ENCODE peak calls at places on chromosomes 7 and 10, in eight cellular contexts. K is SK-N-SH, E is AG10803, A is dorsolateral prefrontal cortex, I is AG09309, V is mammary epithelial cell, D is OCI-LY7, S is A673. H is an unnamed sample.

GRCh38 chr7:44292876-44293560 is 32.4 kb downstream of the CAMK2B start:
- DNase-seq in I (no peak), D (no peak), V (no peak), K (no peak), E (no peak), S (no peak), A (peak), H (no peak)

GRCh38 chr7:100983451-100984187 is 14.3 kb downstream of the MUC12 start:
- DNase-seq in D (no peak), I (peak), K (no peak), A (no peak), E (peak), S (no peak), V (peak), H (peak)

GRCh38 chr7:66894463-66895080 is 26.5 kb upstream of the TMEM248 start:
- DNase-seq in V (peak), A (no peak), E (peak), D (no peak), I (no peak), S (peak), K (no peak), H (peak)

GRCh38 chr10:86971146-86971991 is 3.1 kb downstream of the ADIRF start:
- DNase-seq in I (peak), K (peak), D (no peak), A (no peak), V (peak), E (peak), S (peak), H (peak)

GRCh38 chr7:134996097-134996550 is 9.8 kb downstream of the AGBL3 start:
- DNase-seq in E (no peak), V (no peak), K (peak), S (no peak), D (no peak), I (no peak), A (no peak), H (peak)

GRCh38 chr10:22791655-22792054 is 77.3 kb upstream of the PIP4K2A start:
- DNase-seq in I (no peak), A (no peak), D (no peak), E (no peak), S (peak), K (no peak), V (no peak), H (no peak)

GRCh38 chr7:137316643-137317042 is 26.9 kb downstream of the PTN start:
- DNase-seq in V (no peak), S (no peak), D (no peak), K (no peak), E (no peak), I (no peak), A (no peak), H (no peak)

GRCh38 chr10:9262770-9263169 is 1208.3 kb downstream of the GATA3 start:
- DNase-seq in D (no peak), I (no peak), K (no peak), A (no peak), E (no peak), S (no peak), V (peak), H (no peak)

GRCh38 chr10:69180525-69181204 is 631 bp downstream of the SUPV3L1 start:
- DNase-seq in D (peak), K (no peak), S (no peak), A (no peak), I (no peak), V (peak), E (peak), H (peak)

GRCh38 chr7:151550601-151551286 is 31.0 kb upstream of the RHEB start:
- DNase-seq in D (no peak), I (no peak), E (peak), S (peak), K (no peak), A (no peak), V (peak), H (peak)

GRCh38 chr10:110504111-110504735 is 6.5 kb downstream of the DUSP5 start:
- DNase-seq in E (peak), S (no peak), I (no peak), V (peak), D (no peak), K (no peak), A (no peak), H (peak)

GRCh38 chr10:102919237-102919959 is 1.3 kb downstream of the CNNM2 start:
- DNase-seq in A (peak), I (no peak), E (peak), K (peak), S (no peak), D (no peak), V (no peak), H (peak)

GRCh38 chr10:103504181-103504783 is 10.8 kb downstream of the NEURL1 start:
- DNase-seq in D (no peak), K (peak), V (peak), A (no peak), I (peak), E (peak), S (no peak), H (peak)

GRCh38 chr10:5981529-5981928 is 4.2 kb upstream of the IL15RA start:
- DNase-seq in I (no peak), S (no peak), E (no peak), V (no peak), A (no peak), D (no peak), K (no peak), H (no peak)

GRCh38 chr7:81499262-81500116 is 270.4 kb downstream of the HGF start:
- DNase-seq in S (peak), A (no peak), K (peak), D (peak), I (peak), E (peak), V (peak), H (peak)

GRCh38 chr10:64502936-64503335 is 981.7 kb downstream of the REEP3 start:
- DNase-seq in V (no peak), E (no peak), S (no peak), I (no peak), K (no peak), A (no peak), D (no peak), H (no peak)

GRCh38 chr10:77493851-77494788 is 143.5 kb downstream of the KCNMA1 start:
- DNase-seq in E (peak), K (peak), S (peak), I (no peak), A (no peak), V (peak), D (no peak), H (peak)

GRCh38 chr10:71769279-71769823 is 4.0 kb downstream of the VSIR start:
- DNase-seq in I (no peak), V (no peak), S (no peak), E (no peak), K (no peak), D (no peak), A (no peak), H (peak)

GRCh38 chr7:94647295-94647694 is 8.6 kb downstream of the SGCE start:
- DNase-seq in K (no peak), V (no peak), D (no peak), S (no peak), I (no peak), A (no peak), E (no peak), H (no peak)

GRCh38 chr7:94639384-94639783 is 16.5 kb downstream of the SGCE start:
- DNase-seq in D (no peak), K (no peak), E (no peak), V (no peak), I (no peak), S (no peak), A (no peak), H (no peak)

GRCh38 chr7:94648731-94649130 is 7.2 kb downstream of the SGCE start:
- DNase-seq in E (no peak), A (no peak), K (no peak), D (no peak), S (no peak), V (peak), I (no peak), H (no peak)

GRCh38 chr7:94642838-94643653 is 12.9 kb downstream of the SGCE start:
- DNase-seq in D (no peak), V (peak), E (no peak), K (no peak), A (no peak), S (no peak), I (no peak), H (no peak)

GRCh38 chr7:94643771-94644545 is 12.0 kb downstream of the SGCE start:
- DNase-seq in K (no peak), I (no peak), E (no peak), A (no peak), D (no peak), S (no peak), V (peak), H (no peak)
- H3K4me3 ChIP-seq in K (no peak), I (no peak), E (no peak), A (no peak), D (no peak), S (no peak), V (no peak), H (no peak)

DNA sequence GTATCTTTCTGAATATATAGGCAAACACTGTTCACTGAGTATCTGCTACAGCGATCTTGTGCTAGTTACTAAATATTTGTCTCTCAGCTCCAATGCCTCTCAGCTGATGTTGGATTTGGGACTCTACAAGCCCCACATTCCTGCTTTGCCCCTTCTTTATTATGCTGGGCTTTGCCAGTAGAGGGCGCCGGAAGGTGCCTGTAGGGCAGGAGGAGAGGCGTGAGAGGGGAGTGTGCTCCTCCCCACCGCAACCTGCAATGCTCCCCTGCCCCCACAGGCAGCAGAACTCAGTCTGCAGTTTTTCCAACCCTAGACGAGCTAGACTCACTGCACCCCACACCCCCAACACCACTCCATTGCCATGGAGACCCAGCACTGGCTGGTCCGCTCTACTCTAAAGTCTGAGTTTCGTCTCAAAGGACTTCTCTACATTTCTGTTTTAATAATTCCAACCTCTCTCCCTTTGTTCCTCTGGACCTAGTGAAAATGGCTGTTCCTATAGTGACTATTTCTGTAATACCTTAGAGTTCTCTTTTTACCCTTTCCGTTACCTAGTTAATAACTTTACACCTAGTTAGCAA is 337.6 kb downstream of the CCSER2 start:
- DNase-seq in S (peak), I (no peak), A (no peak), E (no peak), D (peak), V (peak), K (no peak), H (no peak)
- TF ChIP-seq CTCF in S (peak), I (no peak), A (no peak), E (no peak), D (peak), V (peak), K (peak), H (no peak)

GRCh38 chr10:79070091-79070610 is 1.4 kb downstream of the ZMIZ1 start:
- DNase-seq in S (no peak), A (peak), V (no peak), I (no peak), E (peak), K (peak), D (no peak), H (peak)
- H3K4me3 ChIP-seq in S (peak), A (peak), V (peak), I (peak), E (peak), K (peak), D (peak), H (peak)

GRCh38 chr10:4070921-4071320 is 285.9 kb upstream of the KLF6 start:
- DNase-seq in D (no peak), E (no peak), S (no peak), A (no peak), V (no peak), K (no peak), I (no peak), H (no peak)

GRCh38 chr10:4075443-4075842 is 290.4 kb upstream of the KLF6 start:
- DNase-seq in D (no peak), K (no peak), E (no peak), S (no peak), V (no peak), I (no peak), A (no peak), H (no peak)

GRCh38 chr10:4077804-4078203 is 292.8 kb upstream of the KLF6 start:
- DNase-seq in V (no peak), D (no peak), A (no peak), I (no peak), S (no peak), K (no peak), E (no peak), H (no peak)

GRCh38 chr10:4073912-4074311 is 288.9 kb upstream of the KLF6 start:
- DNase-seq in S (no peak), V (peak), I (peak), D (no peak), K (peak), A (no peak), E (peak), H (peak)

GRCh38 chr10:4074559-4075407 is 289.8 kb upstream of the KLF6 start:
- DNase-seq in D (no peak), I (no peak), V (peak), E (peak), A (no peak), S (no peak), K (peak), H (peak)
- TF ChIP-seq CTCF in D (no peak), I (no peak), V (no peak), E (no peak), A (no peak), S (no peak), K (no peak), H (no peak)

DNA sequence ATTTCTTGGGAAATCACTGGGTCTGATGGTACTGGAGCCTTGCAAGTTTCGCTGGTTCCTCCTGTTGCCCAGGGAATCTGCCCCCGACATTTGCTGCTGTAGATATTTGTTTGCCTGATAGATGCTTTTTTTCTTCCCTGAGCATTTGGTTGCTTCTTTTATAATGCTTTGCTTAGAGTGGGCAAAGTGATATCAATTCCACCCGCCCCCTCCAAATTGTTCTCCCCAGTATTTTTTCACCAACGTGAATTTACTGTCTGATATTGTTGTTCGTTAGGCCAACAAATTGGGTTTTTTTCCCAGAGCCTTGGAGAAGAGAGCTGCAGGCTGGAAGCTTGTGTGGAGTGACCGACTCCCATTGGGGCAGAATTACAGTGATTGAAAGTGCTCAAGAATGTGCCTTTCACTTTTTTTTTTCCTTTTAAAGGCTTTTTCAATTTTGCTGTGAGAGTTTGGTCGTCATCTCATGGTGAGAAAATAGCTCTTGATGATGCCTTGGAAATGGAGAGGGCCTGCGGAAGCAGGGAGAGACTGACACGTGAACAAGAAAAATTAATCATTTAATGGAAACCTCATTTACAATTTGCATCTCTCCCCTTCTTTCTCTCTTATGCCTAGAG is 2.5 kb downstream of the GRK5 start:
- DNase-seq in I (no peak), V (no peak), D (no peak), S (no peak), E (peak), K (no peak), A (no peak), H (peak)
- H3K4me3 ChIP-seq in I (peak), V (no peak), D (no peak), S (peak), E (peak), K (peak), A (peak), H (peak)

GRCh38 chr7:132239422-132239994 is 336.8 kb downstream of the PLXNA4 start:
- DNase-seq in E (no peak), I (no peak), V (peak), A (no peak), K (no peak), S (no peak), D (no peak), H (no peak)
- TF ChIP-seq CTCF in E (no peak), I (no peak), V (no peak), A (no peak), K (no peak), S (no peak), D (no peak), H (no peak)

DNA sequence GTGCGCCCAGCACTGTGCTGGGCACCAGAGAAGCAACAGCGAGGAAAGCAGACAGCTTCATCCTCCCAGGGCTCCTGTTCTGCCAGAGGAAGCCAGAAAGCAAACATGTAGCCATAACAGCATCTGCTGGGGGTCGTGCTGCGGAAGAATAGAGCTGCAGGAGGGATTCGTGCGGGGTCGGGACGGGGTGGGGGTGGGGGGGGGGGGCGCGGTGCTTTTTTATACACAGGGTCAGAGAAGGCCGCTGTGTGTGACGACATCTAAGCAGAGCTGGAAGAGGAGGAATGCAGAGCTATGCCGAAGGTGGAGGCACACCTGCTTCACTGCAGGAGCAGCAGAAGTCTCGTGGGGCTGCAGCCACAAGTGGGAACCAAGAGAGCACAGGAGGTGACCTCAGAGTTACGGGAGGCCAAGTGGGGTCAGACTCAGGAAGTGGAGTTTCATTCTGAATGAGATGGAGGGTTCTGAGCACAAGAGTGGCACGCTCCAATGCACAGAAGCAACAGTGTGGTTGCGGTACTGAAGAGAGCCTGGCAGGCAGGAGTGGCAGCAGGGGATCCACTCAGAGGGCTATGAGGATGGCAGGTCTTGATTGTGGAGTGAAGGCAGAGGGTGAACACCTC is 11.1 kb downstream of the PKD1L1 start:
- DNase-seq in D (peak), K (no peak), S (no peak), E (no peak), V (no peak), I (no peak), A (no peak), H (no peak)
- H3K4me3 ChIP-seq in D (peak), K (no peak), S (no peak), E (no peak), V (no peak), I (no peak), A (no peak), H (no peak)

GRCh38 chr10:114708084-114708483 is 50.0 kb upstream of the ABLIM1 start:
- DNase-seq in E (no peak), V (no peak), A (no peak), D (no peak), K (no peak), S (no peak), I (no peak), H (no peak)

GRCh38 chr10:114706458-114707055 is 48.5 kb upstream of the ABLIM1 start:
- DNase-seq in K (no peak), V (peak), S (no peak), D (no peak), I (no peak), A (no peak), E (no peak), H (no peak)

GRCh38 chr10:114704720-114705119 is 46.6 kb upstream of the ABLIM1 start:
- DNase-seq in K (no peak), I (no peak), E (no peak), A (no peak), D (no peak), V (no peak), S (no peak), H (no peak)

GRCh38 chr10:114698271-114699185 is 40.5 kb upstream of the ABLIM1 start:
- DNase-seq in K (no peak), V (no peak), E (peak), A (no peak), D (no peak), S (no peak), I (no peak), H (no peak)

DNA sequence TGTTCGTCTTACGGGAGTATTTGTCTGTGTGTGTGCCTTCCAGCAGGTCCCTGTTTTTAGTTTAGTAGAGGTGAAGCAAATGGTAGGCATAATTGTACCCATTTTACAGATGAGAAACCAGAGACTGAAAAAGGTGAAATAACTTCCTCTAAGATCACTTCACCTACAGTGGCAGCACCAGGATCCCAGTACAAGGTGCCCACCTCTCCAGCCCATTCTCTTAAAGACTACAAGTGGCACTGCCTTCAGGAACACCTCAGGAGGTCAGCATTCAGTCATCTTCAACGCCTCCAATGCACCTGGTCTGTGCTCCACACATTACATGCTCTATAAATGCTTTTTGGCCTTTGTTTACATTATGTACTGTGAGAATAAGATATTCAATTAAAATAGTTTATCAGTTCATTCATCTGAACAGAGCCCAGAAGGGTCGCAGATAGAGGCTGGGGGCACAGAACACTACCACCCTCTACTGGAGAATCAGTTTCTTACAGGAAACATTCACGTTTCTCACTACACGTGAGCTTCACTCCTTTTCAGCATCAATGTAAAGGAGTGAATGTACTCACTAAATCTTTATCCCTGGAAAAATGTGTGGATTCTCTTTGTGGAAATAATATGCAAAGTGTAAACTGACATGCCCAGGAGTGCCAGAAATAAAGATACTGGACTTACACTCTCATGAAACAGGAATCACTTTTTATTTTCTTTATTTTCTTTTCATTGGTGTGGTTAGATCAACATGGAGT is 45.5 kb upstream of the ABLIM1 start:
- DNase-seq in V (no peak), D (peak), I (no peak), A (no peak), K (peak), S (peak), E (peak), H (peak)
- TF ChIP-seq CTCF in V (peak), D (peak), I (peak), A (peak), K (peak), S (peak), E (peak), H (peak)

GRCh38 chr10:30456262-30456661 is 22.3 kb downstream of the MAP3K8 start:
- DNase-seq in I (no peak), V (no peak), A (no peak), E (no peak), D (peak), S (no peak), K (no peak), H (no peak)
- H3K4me3 ChIP-seq in I (no peak), V (no peak), A (no peak), E (no peak), D (peak), S (no peak), K (no peak), H (no peak)

H was measured in cardiac fibroblast.